ENCODE peak calls at places on chromosome 6, in five cellular contexts. One of them, this sample, is unnamed. For H3K4me1, the result is how much of the 10 kb centered on the place peaks cover.

GRCh38 chr6:116447496-116448011 is 13.6 kb upstream of the CALHM6 start:
- DNase-seq in A549: peak
- DNase-seq in K562: no peak
- DNase-seq in GM12878: no peak
- DNase-seq in IMR-90: peak
- DNase-seq in this sample: no peak

GRCh38 chr6:404685-405423 is 13.3 kb downstream of the IRF4 start:
- DNase-seq in IMR-90: no peak
- DNase-seq in A549: no peak
- DNase-seq in K562: no peak
- DNase-seq in GM12878: no peak
- DNase-seq in this sample: no peak

GRCh38 chr6:5084787-5085637 is at the start of gene PPP1R3G:
- DNase-seq in K562: no peak
- DNase-seq in IMR-90: peak
- DNase-seq in GM12878: no peak
- DNase-seq in A549: peak
- DNase-seq in this sample: peak

GRCh38 chr6:148557796-148558457 is 188.9 kb upstream of the UST start:
- DNase-seq in GM12878: no peak
- DNase-seq in K562: no peak
- DNase-seq in IMR-90: no peak
- DNase-seq in A549: no peak
- DNase-seq in this sample: no peak

GRCh38 chr6:33848498-33848897 is 44.7 kb upstream of the MLN start:
- DNase-seq in GM12878: no peak
- DNase-seq in IMR-90: no peak
- DNase-seq in K562: no peak
- DNase-seq in A549: no peak
- DNase-seq in this sample: no peak

GRCh38 chr6:20328266-20328946 is 73.3 kb upstream of the E2F3 start:
- DNase-seq in A549: no peak
- DNase-seq in K562: no peak
- DNase-seq in GM12878: no peak
- DNase-seq in IMR-90: peak
- DNase-seq in this sample: no peak

GRCh38 chr6:110608151-110608550 is 131.7 kb upstream of the SLC22A16 start:
- DNase-seq in K562: no peak
- DNase-seq in GM12878: no peak
- DNase-seq in A549: no peak
- DNase-seq in IMR-90: no peak
- DNase-seq in this sample: no peak

GRCh38 chr6:29757282-29757681 is 34.0 kb downstream of the HLA-F start:
- DNase-seq in GM12878: no peak
- DNase-seq in IMR-90: no peak
- DNase-seq in K562: no peak
- DNase-seq in A549: no peak
- DNase-seq in this sample: no peak

GRCh38 chr6:116663308-116663707 is 5.3 kb downstream of the ZUP1 start:
- DNase-seq in GM12878: no peak
- DNase-seq in A549: no peak
- DNase-seq in K562: no peak
- DNase-seq in IMR-90: no peak
- DNase-seq in this sample: no peak

GRCh38 chr6:10272591-10272990 is 142.3 kb downstream of the TFAP2A start:
- DNase-seq in K562: no peak
- DNase-seq in A549: no peak
- DNase-seq in IMR-90: no peak
- DNase-seq in GM12878: no peak
- DNase-seq in this sample: no peak

GRCh38 chr6:131602913-131603312 is 25.1 kb downstream of the MED23 start:
- DNase-seq in IMR-90: peak
- DNase-seq in GM12878: no peak
- DNase-seq in K562: no peak
- DNase-seq in A549: peak
- DNase-seq in this sample: no peak

GRCh38 chr6:143357152-143357551 is 93.3 kb downstream of the ADAT2 start:
- DNase-seq in GM12878: no peak
- DNase-seq in IMR-90: no peak
- DNase-seq in K562: no peak
- DNase-seq in A549: no peak
- DNase-seq in this sample: no peak

GRCh38 chr6:109187399-109188114 is 92.2 kb downstream of the CEP57L1 start:
- DNase-seq in IMR-90: peak
- DNase-seq in K562: peak
- DNase-seq in A549: peak
- DNase-seq in GM12878: no peak
- DNase-seq in this sample: peak

GRCh38 chr6:153056308-153056707 is 53.8 kb upstream of the MTRF1L start:
- DNase-seq in K562: no peak
- DNase-seq in GM12878: no peak
- DNase-seq in A549: no peak
- DNase-seq in IMR-90: no peak
- DNase-seq in this sample: no peak

GRCh38 chr6:46575530-46575929 is 77.1 kb downstream of the CYP39A1 start:
- DNase-seq in GM12878: no peak
- DNase-seq in A549: no peak
- DNase-seq in K562: no peak
- DNase-seq in IMR-90: no peak
- DNase-seq in this sample: no peak

GRCh38 chr6:137543114-137543513 is 48.9 kb upstream of the OLIG3 start:
- DNase-seq in K562: no peak
- DNase-seq in GM12878: no peak
- DNase-seq in A549: no peak
- DNase-seq in IMR-90: no peak
- DNase-seq in this sample: no peak
- TF ChIP-seq RCOR1 in K562: no peak
- TF ChIP-seq RCOR1 in GM12878: no peak
- TF ChIP-seq RCOR1 in A549: no peak
- TF ChIP-seq RCOR1 in IMR-90: no peak
- TF ChIP-seq RCOR1 in this sample: no peak

DNA sequence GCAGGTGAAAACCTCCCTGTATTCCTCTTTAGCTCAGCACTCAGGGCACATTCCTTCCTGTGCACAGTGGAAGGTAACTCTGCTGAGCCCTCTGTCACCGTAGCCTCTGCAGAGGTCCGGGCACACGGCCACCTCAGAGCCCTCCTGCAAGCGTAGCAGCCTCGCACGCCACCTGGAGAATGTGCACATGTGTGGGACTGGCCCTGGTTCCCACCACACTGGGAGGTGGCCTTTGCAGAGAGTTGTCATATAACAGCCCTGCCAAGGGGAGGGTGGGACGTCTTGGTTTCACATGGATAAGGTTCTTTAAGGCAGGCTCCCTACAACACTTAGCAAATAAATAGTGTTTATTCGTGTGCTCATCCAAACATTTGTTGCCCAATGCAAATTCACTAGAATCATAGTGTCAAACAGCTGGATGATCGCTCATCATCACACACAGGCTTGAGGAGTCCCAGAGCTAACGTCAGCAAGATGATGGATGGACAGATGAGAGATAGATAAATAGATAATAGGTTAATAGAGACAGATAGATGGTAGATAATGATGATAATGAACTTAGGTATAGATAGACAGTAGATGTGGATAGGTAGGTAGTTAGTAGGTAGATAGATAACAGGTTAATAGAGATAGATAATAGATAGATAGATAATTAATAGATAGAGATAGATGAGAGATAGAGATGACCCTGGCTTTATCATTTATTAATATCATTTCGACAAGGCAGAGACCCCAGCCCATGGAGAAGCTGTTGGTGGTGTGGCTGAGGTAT is 32.1 kb upstream of the AFDN start:
- DNase-seq in GM12878: no peak
- DNase-seq in A549: no peak
- DNase-seq in IMR-90: no peak
- DNase-seq in K562: no peak
- DNase-seq in this sample: no peak
- H3K4me1 ChIP-seq in GM12878: under half
- H3K4me1 ChIP-seq in A549: under half
- H3K4me1 ChIP-seq in IMR-90: under half
- H3K4me1 ChIP-seq in K562: under half
- H3K4me1 ChIP-seq in this sample: under half

GRCh38 chr6:2622683-2623082 is 128.0 kb downstream of the MYLK4 start:
- DNase-seq in K562: peak
- DNase-seq in GM12878: no peak
- DNase-seq in A549: no peak
- DNase-seq in IMR-90: no peak
- DNase-seq in this sample: no peak
- TF ChIP-seq USF2 in K562: no peak
- TF ChIP-seq USF2 in GM12878: no peak
- TF ChIP-seq USF2 in A549: no peak
- TF ChIP-seq USF2 in IMR-90: no peak
- TF ChIP-seq USF2 in this sample: no peak

GRCh38 chr6:170293881-170294755 is 3.2 kb upstream of the DLL1 start:
- DNase-seq in K562: no peak
- DNase-seq in IMR-90: no peak
- DNase-seq in GM12878: no peak
- DNase-seq in A549: no peak
- DNase-seq in this sample: peak
- TF ChIP-seq RCOR1 in K562: no peak
- TF ChIP-seq RCOR1 in IMR-90: no peak
- TF ChIP-seq RCOR1 in GM12878: no peak
- TF ChIP-seq RCOR1 in A549: no peak
- TF ChIP-seq RCOR1 in this sample: no peak

DNA sequence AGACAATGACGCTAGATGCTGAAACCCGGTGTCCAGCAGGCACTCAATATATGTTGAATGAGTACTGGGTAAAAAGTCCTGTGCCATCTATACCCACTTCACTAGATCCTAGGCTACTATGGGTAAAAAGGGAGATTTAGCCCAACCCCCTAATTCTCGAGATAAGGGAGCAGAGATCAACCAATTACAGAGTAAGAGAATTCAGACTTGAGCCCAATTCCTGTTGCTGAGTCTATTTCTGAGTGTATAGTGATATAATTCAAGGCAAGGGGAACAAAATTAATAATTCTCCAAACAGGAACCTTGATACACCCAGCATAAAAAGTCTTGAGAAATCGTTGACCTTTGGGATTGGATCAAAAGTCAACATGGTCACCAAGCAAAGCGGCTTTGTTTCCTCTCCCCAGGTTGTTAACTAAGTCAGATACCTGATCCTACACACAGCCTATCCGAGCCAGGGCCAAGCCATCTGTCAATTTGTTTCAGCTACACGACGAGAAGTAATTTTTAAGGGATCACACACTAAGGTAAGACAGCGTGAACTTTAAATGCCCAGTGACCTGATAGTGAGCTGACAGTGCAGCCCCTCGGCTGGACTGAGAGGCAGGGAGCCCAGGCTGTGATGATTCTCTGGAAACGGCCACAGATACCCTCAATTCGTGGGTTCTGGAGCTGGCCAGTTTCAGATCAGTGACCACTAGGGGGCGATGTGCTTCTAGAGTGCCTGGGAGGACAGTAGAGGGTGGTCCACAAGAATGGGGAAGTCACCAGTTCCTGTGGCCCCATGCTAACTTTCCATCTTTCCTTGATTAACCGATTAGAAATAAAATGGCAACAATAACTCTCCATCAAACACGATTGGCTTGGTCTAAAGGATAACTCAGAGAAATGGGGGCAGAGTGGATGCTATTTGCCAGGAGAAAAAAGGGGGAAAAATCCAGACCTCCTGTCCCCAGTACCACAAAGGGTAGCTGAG is 46.2 kb downstream of the SLC22A23 start:
- DNase-seq in GM12878: no peak
- DNase-seq in A549: peak
- DNase-seq in IMR-90: peak
- DNase-seq in K562: peak
- DNase-seq in this sample: peak
- H3K4me1 ChIP-seq in GM12878: under half
- H3K4me1 ChIP-seq in A549: under half
- H3K4me1 ChIP-seq in IMR-90: under half
- H3K4me1 ChIP-seq in K562: half or more
- H3K4me1 ChIP-seq in this sample: under half

GRCh38 chr6:13558718-13559117 is 15.7 kb upstream of the SIRT5 start:
- DNase-seq in GM12878: no peak
- DNase-seq in A549: no peak
- DNase-seq in K562: no peak
- DNase-seq in IMR-90: no peak
- DNase-seq in this sample: no peak

GRCh38 chr6:13550656-13551055 is 23.7 kb upstream of the SIRT5 start:
- DNase-seq in IMR-90: no peak
- DNase-seq in A549: no peak
- DNase-seq in GM12878: no peak
- DNase-seq in K562: no peak
- DNase-seq in this sample: no peak

GRCh38 chr6:13553646-13554045 is 20.8 kb upstream of the SIRT5 start:
- DNase-seq in GM12878: no peak
- DNase-seq in K562: no peak
- DNase-seq in A549: no peak
- DNase-seq in IMR-90: no peak
- DNase-seq in this sample: no peak

GRCh38 chr6:13559251-13559650 is 15.2 kb upstream of the SIRT5 start:
- DNase-seq in GM12878: no peak
- DNase-seq in A549: no peak
- DNase-seq in K562: no peak
- DNase-seq in IMR-90: no peak
- DNase-seq in this sample: peak

DNA sequence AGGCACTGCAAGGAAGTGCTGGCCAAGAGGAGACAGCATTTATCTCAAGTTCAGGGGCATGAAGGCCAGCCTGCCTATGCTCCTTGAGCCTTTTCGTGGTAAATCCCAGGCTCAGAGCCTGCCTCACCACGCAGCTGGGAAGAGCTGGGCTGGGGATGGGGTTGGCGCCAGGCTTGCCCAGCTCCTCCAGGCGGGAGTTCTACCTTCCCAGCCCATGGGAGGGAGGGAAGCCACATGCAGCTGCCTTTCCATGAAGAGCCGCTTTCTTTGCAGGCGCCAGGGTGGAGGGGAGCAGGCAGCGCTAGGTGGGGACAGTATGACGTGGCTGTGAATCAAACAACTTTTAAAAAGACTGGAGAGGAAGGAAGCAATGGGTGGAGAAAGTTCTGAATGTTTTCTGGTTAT is 19.5 kb upstream of the SIRT5 start:
- DNase-seq in GM12878: no peak
- DNase-seq in K562: no peak
- DNase-seq in A549: no peak
- DNase-seq in IMR-90: peak
- DNase-seq in this sample: no peak
- TF ChIP-seq USF2 in GM12878: no peak
- TF ChIP-seq USF2 in K562: no peak
- TF ChIP-seq USF2 in A549: no peak
- TF ChIP-seq USF2 in IMR-90: no peak
- TF ChIP-seq USF2 in this sample: no peak